ENCODE peak calls at places on chromosomes 11 and 22, in four cellular contexts. E is Panc1, Y is GM23338, F is colonic mucosa. X is an unnamed sample.

GRCh38 chr11:64356498-64357411 is 2.2 kb upstream of the RPS6KA4 start:
- DNase-seq in E (peak), Y (peak), F (no peak), X (no peak)

GRCh38 chr11:24386551-24387404 is 110.1 kb upstream of the LUZP2 start:
- DNase-seq in E (no peak), Y (peak), F (no peak), X (no peak)

GRCh38 chr11:104129138-104129537 is 34.8 kb downstream of the PDGFD start:
- DNase-seq in E (no peak), Y (no peak), F (no peak), X (no peak)

GRCh38 chr22:48755332-48755949 is 1072.2 kb downstream of the BRD1 start:
- DNase-seq in E (no peak), Y (no peak), F (peak), X (no peak)

GRCh38 chr11:1055109-1055703 is 18.7 kb upstream of the MUC6 start:
- DNase-seq in E (no peak), Y (no peak), F (no peak), X (no peak)

GRCh38 chr11:132646890-132647289 is 885.4 kb downstream of the OPCML start:
- DNase-seq in E (no peak), Y (peak), F (no peak), X (no peak)

GRCh38 chr22:44026630-44027511 is 2.8 kb downstream of the PARVB start:
- DNase-seq in E (peak), Y (no peak), F (peak), X (no peak)

GRCh38 chr22:37752189-37753061 is 55.3 kb upstream of the GCAT start:
- DNase-seq in E (peak), Y (no peak), F (peak), X (peak)

GRCh38 chr11:35946766-35947165 is 2.9 kb downstream of the LDLRAD3 start:
- DNase-seq in E (no peak), Y (no peak), F (no peak), X (no peak)

GRCh38 chr22:43951966-43952365 is 3.3 kb upstream of the SAMM50 start:
- DNase-seq in E (no peak), Y (peak), F (no peak), X (no peak)

GRCh38 chr11:134292661-134293060 is 16.5 kb downstream of the GLB1L3 start:
- DNase-seq in E (no peak), Y (no peak), F (no peak), X (no peak)

GRCh38 chr11:118748056-118748455 is 42.9 kb downstream of the DDX6 start:
- DNase-seq in E (no peak), Y (no peak), F (no peak), X (no peak)

GRCh38 chr11:68296344-68297051 is 15.9 kb upstream of the LRP5 start:
- DNase-seq in E (no peak), Y (no peak), F (peak), X (no peak)

GRCh38 chr22:39534591-39535301 is 2.2 kb upstream of the RPS19BP1 start:
- DNase-seq in E (no peak), Y (peak), F (peak), X (no peak)

GRCh38 chr11:133930767-133931448 is 25.9 kb downstream of the IGSF9B start:
- DNase-seq in E (no peak), Y (peak), F (no peak), X (no peak)

GRCh38 chr11:3841426-3842304 is 906 bp upstream of the RHOG start:
- DNase-seq in E (peak), Y (peak), F (peak), X (peak)

GRCh38 chr11:134282121-134283045 is 6.2 kb downstream of the GLB1L3 start:
- DNase-seq in E (no peak), Y (no peak), F (no peak), X (no peak)

GRCh38 chr11:73141309-73142127 is 600 bp downstream of the FCHSD2 start:
- DNase-seq in E (no peak), Y (peak), F (peak), X (no peak)

GRCh38 chr11:61701298-61701993 is 21.3 kb downstream of the DAGLA start:
- DNase-seq in E (no peak), Y (peak), F (no peak), X (no peak)

GRCh38 chr11:65502852-65503603 is 4.2 kb downstream of the MALAT1 start:
- DNase-seq in E (peak), Y (no peak), F (no peak), X (no peak)

GRCh38 chr11:40514124-40514523 is 945.3 kb downstream of the LRRC4C start:
- DNase-seq in E (no peak), Y (no peak), F (no peak), X (peak)

GRCh38 chr11:69240332-69241074 is 53.5 kb upstream of the MYEOV start:
- DNase-seq in E (no peak), Y (peak), F (peak), X (no peak)

GRCh38 chr11:108606070-108606469 is 12.5 kb upstream of the EXPH5 start:
- DNase-seq in E (no peak), Y (no peak), F (no peak), X (no peak)

GRCh38 chr11:96219981-96220623 is 122.9 kb downstream of the MAML2 start:
- DNase-seq in E (no peak), Y (peak), F (no peak), X (no peak)

GRCh38 chr11:111107501-111107900 is 138.0 kb upstream of the POU2AF2 start:
- DNase-seq in E (no peak), Y (no peak), F (no peak), X (no peak)

GRCh38 chr11:14132312-14132711 is 169.8 kb downstream of the SPON1 start:
- DNase-seq in E (no peak), Y (no peak), F (peak), X (no peak)

GRCh38 chr22:40401532-40401931 is 31.1 kb downstream of the SGSM3 start:
- DNase-seq in E (no peak), Y (no peak), F (no peak), X (no peak)

GRCh38 chr11:48018561-48019229 is 38.3 kb downstream of the PTPRJ start:
- DNase-seq in E (no peak), Y (peak), F (no peak), X (no peak)

GRCh38 chr11:45102810-45103621 is 43.4 kb upstream of the PRDM11 start:
- DNase-seq in E (peak), Y (peak), F (peak), X (peak)
- H3K4me3 ChIP-seq in E (no peak), Y (no peak), F (no peak), X (no peak)

DNA sequence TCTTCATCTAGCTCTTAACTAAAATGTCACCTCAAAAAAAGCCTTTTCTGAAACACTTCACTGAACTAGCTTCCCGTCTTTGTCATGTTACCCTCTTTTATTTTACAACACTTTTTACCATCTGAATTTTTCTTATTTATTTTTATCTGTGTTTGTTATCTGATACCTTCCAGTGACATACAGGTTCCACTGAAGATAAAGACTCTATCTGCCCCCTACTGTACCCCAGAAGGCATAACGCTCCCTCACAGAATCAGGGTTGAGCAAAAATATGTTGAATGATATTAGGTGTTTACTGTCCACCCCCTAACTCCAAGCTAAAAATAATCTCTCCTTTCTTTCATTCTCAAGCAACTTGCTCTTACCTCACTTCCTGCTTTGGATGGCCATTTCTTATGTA is 654.2 kb downstream of the NELL1 start:
- DNase-seq in E (no peak), Y (peak), F (no peak), X (no peak)
- TF ChIP-seq CTCF in E (no peak), Y (peak), F (no peak), X (peak)

GRCh38 chr11:10678106-10678505 is 15.4 kb downstream of the IRAG1 start:
- DNase-seq in E (no peak), Y (no peak), F (no peak), X (no peak)
- H3K4me3 ChIP-seq in E (no peak), Y (no peak), F (no peak), X (no peak)

GRCh38 chr11:11789735-11790369 is 51.9 kb upstream of the USP47 start:
- DNase-seq in E (no peak), Y (peak), F (no peak), X (no peak)

GRCh38 chr11:11788067-11788710 is 53.6 kb upstream of the USP47 start:
- DNase-seq in E (no peak), Y (no peak), F (no peak), X (no peak)

GRCh38 chr11:11786234-11786633 is 55.5 kb upstream of the USP47 start:
- DNase-seq in E (no peak), Y (no peak), F (no peak), X (no peak)

GRCh38 chr11:11787305-11788066 is 54.3 kb upstream of the USP47 start:
- DNase-seq in E (peak), Y (peak), F (peak), X (no peak)

DNA sequence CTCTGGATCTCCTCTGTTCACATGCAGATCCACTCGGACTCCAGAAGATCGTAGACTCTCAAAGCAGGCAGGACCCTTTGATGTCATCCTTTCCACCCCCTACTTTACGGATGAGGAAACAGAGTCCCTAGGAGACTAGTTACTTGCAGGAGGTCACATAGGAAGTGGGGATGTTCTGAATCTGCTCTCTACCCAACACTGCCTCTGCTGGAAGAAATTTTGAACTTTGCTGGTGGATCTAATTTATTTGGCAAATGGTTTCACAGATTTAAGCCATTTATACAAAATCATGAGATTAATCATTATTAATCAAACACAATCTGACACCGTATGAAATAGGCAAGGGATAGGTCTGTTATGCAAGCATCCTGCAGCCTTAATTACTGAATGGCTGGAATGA is 55.0 kb upstream of the USP47 start:
- DNase-seq in E (no peak), Y (peak), F (no peak), X (no peak)
- TF ChIP-seq CTCF in E (peak), Y (peak), F (peak), X (peak)

GRCh38 chr22:23896166-23896522 is 2.0 kb downstream of the MIF start:
- DNase-seq in E (no peak), Y (no peak), F (no peak), X (no peak)
- H3K4me3 ChIP-seq in E (peak), Y (peak), F (no peak), X (peak)